ENCODE peak calls at places on chromosome 10, in five cellular contexts. T is fibroblast of lung, N is hepatocyte, W is OCI-LY7, F is astrocyte. A is an unnamed sample.

GRCh38 chr10:125514206-125515162 is 168.5 kb downstream of the TEX36 start:
- DNase-seq in T (no peak), N (peak; percentile 62), W (no peak), F (no peak), A (peak; percentile 40)

GRCh38 chr10:98135222-98135899 is 904 bp downstream of the R3HCC1L start:
- DNase-seq in T (peak; percentile 25), N (no peak), W (no peak), F (peak; percentile 2), A (no peak)

GRCh38 chr10:118238573-118239240 is 103.4 kb downstream of the FAM204A start:
- DNase-seq in T (no peak), N (peak; percentile 40), W (no peak), F (no peak), A (peak; percentile 94)

GRCh38 chr10:1477578-1477977 is 259.7 kb downstream of the ADARB2 start:
- DNase-seq in T (no peak), N (no peak), W (no peak), F (no peak), A (no peak)

GRCh38 chr10:21497177-21497807 is 28.2 kb downstream of the SKIDA1 start:
- DNase-seq in T (peak; percentile 86), N (peak; percentile 94), W (peak; percentile 4), F (peak; percentile 63), A (peak; percentile 86)

GRCh38 chr10:127184582-127184981 is 11.8 kb downstream of the INSYN2A start:
- DNase-seq in T (no peak), N (no peak), W (no peak), F (no peak), A (no peak)

GRCh38 chr10:77431209-77431611 is 206.4 kb downstream of the KCNMA1 start:
- DNase-seq in T (no peak), N (peak; percentile 55), W (no peak), F (no peak), A (no peak)

GRCh38 chr10:132175907-132176581 is 10.7 kb upstream of the DPYSL4 start:
- DNase-seq in T (no peak), N (no peak), W (no peak), F (no peak), A (no peak)

DNA sequence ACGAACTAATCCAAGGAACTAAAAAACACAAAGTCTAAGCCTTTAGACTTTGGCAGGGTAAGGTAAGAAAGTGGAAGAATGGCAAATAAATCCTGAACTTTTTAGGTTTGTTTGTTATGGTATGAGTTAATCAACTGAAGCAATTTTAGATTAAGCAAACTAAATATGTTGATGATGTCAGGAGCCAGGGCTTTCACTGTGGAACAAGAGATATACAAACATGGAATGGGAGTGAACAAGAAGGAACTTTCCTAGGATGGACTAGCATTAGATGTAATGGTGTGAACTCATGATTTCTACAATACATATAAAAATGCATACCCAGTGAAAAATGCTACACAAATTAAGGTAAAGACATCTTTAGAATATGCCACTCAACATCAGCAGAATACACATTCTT is 35.8 kb downstream of the NT5C2 start:
- DNase-seq in T (peak; percentile 23), N (no peak), W (no peak), F (no peak), A (no peak)
- H3K79me2 ChIP-seq in T (peaks cover 5% of the 10 kb centered on the region), N (peaks cover 17% of the 10 kb centered on the region), W (peaks cover 17% of the 10 kb centered on the region), F (peaks cover 52% of the 10 kb centered on the region), A (peaks cover 89% of the 10 kb centered on the region)

GRCh38 chr10:79112898-79113431 is 44.2 kb downstream of the ZMIZ1 start:
- DNase-seq in T (peak; percentile 58), N (peak; percentile 41), W (no peak), F (peak; percentile 88), A (peak; percentile 98)
- H3K79me2 ChIP-seq in T (peaks cover 97% of the 10 kb centered on the region), N (peaks cover 98% of the 10 kb centered on the region), W (no peaks in the 10 kb centered on the region), F (peaks cover 100% of the 10 kb centered on the region), A (peaks cover 98% of the 10 kb centered on the region)

GRCh38 chr10:14528450-14528849 is 197.7 kb upstream of the FRMD4A start:
- DNase-seq in T (no peak), N (no peak), W (no peak), F (no peak), A (no peak)
- H3K79me2 ChIP-seq in T (peaks cover 5% of the 10 kb centered on the region), N (peaks cover 57% of the 10 kb centered on the region), W (peaks cover 86% of the 10 kb centered on the region), F (peaks cover 3% of the 10 kb centered on the region), A (no peaks in the 10 kb centered on the region)

GRCh38 chr10:49177391-49178355 is 10.5 kb downstream of the TMEM273 start:
- DNase-seq in T (peak; percentile 54), N (peak; percentile 61), W (no peak), F (peak; percentile 85), A (peak; percentile 97)
- H3K79me2 ChIP-seq in T (no peaks in the 10 kb centered on the region), N (no peaks in the 10 kb centered on the region), W (no peaks in the 10 kb centered on the region), F (no peaks in the 10 kb centered on the region), A (no peaks in the 10 kb centered on the region)

DNA sequence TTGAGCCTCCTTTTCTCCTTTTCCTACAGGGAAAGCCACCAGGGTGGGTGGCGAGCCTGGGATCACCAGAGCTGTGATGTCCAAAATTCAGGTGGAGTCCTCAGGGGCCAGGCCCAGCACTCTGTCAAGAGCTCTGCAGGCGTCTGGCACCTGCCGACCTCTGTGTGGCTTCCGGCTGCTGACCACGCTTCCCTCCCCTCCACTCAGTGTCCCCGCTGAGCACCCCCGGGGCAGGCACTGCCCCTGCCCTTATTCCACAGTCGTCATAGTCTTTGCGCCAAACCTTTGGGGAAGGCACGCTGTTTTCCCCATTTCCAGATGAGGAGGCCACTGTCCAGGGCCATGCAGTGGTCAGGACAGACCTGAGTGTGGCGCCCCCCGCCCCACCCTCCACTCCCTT is 7.5 kb downstream of the MTG1 start:
- DNase-seq in T (no peak), N (no peak), W (no peak), F (no peak), A (no peak)
- H3K79me2 ChIP-seq in T (peaks cover 13% of the 10 kb centered on the region), N (peaks cover 49% of the 10 kb centered on the region), W (peaks cover 38% of the 10 kb centered on the region), F (peaks cover 49% of the 10 kb centered on the region), A (peaks cover 43% of the 10 kb centered on the region)

DNA sequence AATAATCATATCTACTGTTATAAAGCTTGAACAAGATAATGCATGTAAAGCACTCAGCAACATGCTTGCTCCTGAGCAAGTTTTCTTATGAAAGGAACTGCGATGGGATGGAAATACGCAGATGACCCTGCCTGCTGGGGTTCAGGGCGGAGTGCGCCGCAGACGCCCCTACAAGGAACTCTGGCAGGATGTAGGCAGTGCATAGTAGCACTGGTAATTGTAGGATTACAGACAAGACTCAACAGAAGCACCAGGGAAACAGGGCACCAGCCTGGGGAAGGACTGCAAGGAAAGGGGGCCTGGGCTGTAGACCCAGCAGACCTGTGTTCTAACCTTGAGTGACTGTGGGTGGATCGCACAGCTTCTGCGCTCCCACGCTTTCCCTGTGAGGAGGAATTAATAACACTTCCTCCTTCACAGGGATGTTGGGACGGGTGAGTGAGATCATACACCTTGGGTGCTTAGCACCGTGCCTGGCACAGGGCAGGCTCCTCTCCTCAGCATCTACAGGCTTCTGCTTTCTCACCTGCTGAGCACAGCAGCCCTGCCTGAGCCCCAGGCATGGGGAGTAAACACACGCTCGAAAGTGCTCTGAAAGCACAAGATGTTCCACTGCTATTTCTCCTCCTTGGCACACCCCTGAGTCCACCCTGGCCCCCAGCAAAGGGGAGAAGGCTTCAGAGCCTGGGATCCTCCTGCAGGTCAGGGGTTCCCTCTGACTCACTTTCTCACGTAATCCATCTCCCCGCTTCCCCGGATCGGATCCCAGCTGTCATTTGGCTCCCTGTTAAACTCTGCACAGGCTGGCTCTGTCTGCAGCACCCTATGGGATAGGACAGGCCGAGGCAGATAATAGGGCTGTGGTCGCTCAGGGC is 19.2 kb downstream of the ITPRIP start:
- DNase-seq in T (peak; percentile 96), N (peak; percentile 30), W (no peak), F (no peak), A (no peak)
- H3K79me2 ChIP-seq in T (peaks cover 97% of the 10 kb centered on the region), N (peaks cover 60% of the 10 kb centered on the region), W (peaks cover 72% of the 10 kb centered on the region), F (peaks cover 100% of the 10 kb centered on the region), A (peaks cover 100% of the 10 kb centered on the region)

DNA sequence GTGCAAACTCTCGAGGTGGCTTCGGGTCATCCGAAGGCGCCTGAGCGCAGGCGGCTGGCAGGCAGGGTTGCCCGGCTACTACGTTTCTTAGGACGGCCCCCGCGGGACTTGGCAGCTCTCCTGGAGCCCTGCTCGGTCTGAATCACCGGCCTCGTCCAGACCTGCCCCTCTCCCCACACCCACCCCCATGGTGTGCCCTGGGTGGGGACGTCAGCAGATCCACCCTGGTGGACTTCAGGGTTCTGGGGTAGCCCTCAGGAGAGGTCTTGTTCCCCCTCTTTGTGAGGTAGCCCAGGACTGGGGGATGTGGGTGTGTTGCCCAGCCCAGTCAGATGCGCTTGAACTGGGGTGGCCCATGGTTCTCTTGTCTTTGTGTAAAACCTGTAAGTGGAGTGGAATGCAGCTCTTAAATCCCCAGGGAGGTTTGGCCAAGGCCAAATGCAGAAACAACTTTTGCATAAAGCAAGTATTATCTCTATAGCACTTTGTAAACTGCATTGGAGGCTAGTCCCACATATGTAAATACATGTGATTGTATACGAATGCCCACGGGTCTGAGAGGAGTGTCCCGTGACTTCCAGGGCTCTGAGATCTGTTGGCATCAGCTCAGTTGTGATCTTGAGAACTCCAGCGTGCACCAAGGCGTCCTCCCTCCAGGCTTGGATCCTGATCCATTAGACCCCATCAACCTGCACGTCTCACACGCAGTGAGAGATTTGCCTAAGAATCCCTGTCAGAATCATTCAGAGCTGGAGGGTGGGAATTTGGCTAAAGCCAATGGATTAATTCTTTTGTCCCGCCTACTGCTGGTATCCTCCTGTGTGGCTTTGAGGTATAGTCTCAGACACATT is 1.8 kb downstream of the PFKFB3 start:
- DNase-seq in T (peak; percentile 66), N (peak; percentile 77), W (peak; percentile 45), F (peak; percentile 62), A (peak; percentile 94)
- H3K79me2 ChIP-seq in T (peaks cover 24% of the 10 kb centered on the region), N (peaks cover 48% of the 10 kb centered on the region), W (peaks cover 50% of the 10 kb centered on the region), F (peaks cover 51% of the 10 kb centered on the region), A (peaks cover 44% of the 10 kb centered on the region)

A was measured in GM23248.